ENCODE peak calls at places on chromosomes 11 and 22, in eight cellular contexts. R is small intestine, O is SJCRH30, G is heart left ventricle, N is fibroblast of lung, U is PC-3, J is transverse colon, W is left ventricle myocardium inferior. T is an unnamed sample. For H3K4me1, the result is how much of the 10 kb centered on the place peaks cover.

GRCh38 chr11:121368504-121368903 is 75.9 kb downstream of the SC5D start:
- DNase-seq in R (no peak), W (no peak), G (no peak), J (no peak), O (no peak), N (no peak), U (no peak), T (no peak)

GRCh38 chr22:40218723-40219294 is 41.1 kb downstream of the TNRC6B start:
- DNase-seq in R (peak), W (no peak), J (no peak), G (no peak), O (no peak), U (no peak), N (no peak), T (no peak)

GRCh38 chr11:105151936-105152554 is 12.5 kb upstream of the CARD18 start:
- DNase-seq in W (no peak), U (peak), N (peak), J (no peak), G (no peak), O (no peak), R (no peak), T (no peak)

GRCh38 chr22:19722175-19722914 is 994 bp upstream of the GP1BB start:
- DNase-seq in G (no peak), U (no peak), W (no peak), R (no peak), N (no peak), J (no peak), O (no peak), T (no peak)

GRCh38 chr11:12801976-12802375 is 127.8 kb downstream of the TEAD1 start:
- DNase-seq in R (no peak), O (no peak), N (no peak), G (no peak), J (no peak), U (peak), W (no peak), T (no peak)

GRCh38 chr11:81033779-81034550 is 1593.1 kb upstream of the TENM4 start:
- DNase-seq in J (no peak), W (peak), R (no peak), N (peak), U (no peak), O (peak), G (peak), T (no peak)

GRCh38 chr11:32792948-32793475 is 1.4 kb downstream of the CCDC73 start:
- DNase-seq in R (peak), U (peak), G (no peak), W (peak), J (peak), O (peak), N (peak), T (peak)

GRCh38 chr11:27084407-27084985 is 43.9 kb downstream of the BBOX1 start:
- DNase-seq in O (no peak), W (no peak), U (no peak), N (peak), J (no peak), R (no peak), G (no peak), T (no peak)

GRCh38 chr11:59582006-59582405 is 33.6 kb downstream of the OSBP start:
- DNase-seq in W (no peak), U (no peak), G (no peak), N (no peak), R (peak), J (no peak), O (no peak), T (no peak)

GRCh38 chr11:66906077-66906929 is 49.4 kb downstream of the LRFN4 start:
- DNase-seq in U (peak), J (no peak), N (peak), W (peak), R (no peak), O (no peak), G (no peak), T (peak)

GRCh38 chr11:104191124-104191523 is 27.2 kb upstream of the PDGFD start:
- DNase-seq in R (no peak), O (no peak), W (no peak), U (peak), N (peak), G (no peak), J (no peak), T (no peak)

GRCh38 chr11:102306048-102306575 is 11.2 kb upstream of the BIRC3 start:
- DNase-seq in J (peak), U (peak), W (no peak), R (peak), G (no peak), O (no peak), N (no peak), T (no peak)

GRCh38 chr22:19103881-19104821 is 18.1 kb downstream of the DGCR2 start:
- DNase-seq in U (no peak), N (peak), G (no peak), O (peak), J (no peak), R (no peak), W (no peak), T (no peak)

GRCh38 chr11:24866743-24867142 is 369.9 kb downstream of the LUZP2 start:
- DNase-seq in G (no peak), W (no peak), R (no peak), N (no peak), O (no peak), J (no peak), U (no peak), T (no peak)

GRCh38 chr11:5809122-5809519 is 397 bp downstream of the OR52N2 start:
- DNase-seq in W (no peak), U (no peak), G (no peak), R (peak), O (no peak), J (no peak), N (no peak), T (no peak)

GRCh38 chr11:44912270-44912987 is 38.3 kb downstream of the TP53I11 start:
- DNase-seq in G (peak), U (no peak), R (no peak), J (no peak), O (no peak), W (peak), N (no peak), T (no peak)

GRCh38 chr11:10540546-10540914 is 457 bp downstream of the RNF141 start:
- DNase-seq in O (no peak), N (peak), R (peak), W (no peak), J (no peak), G (peak), U (no peak), T (no peak)

GRCh38 chr11:69400769-69401590 is 80.5 kb upstream of the LINC01488 start:
- DNase-seq in R (no peak), G (no peak), W (no peak), U (no peak), O (no peak), N (no peak), J (no peak), T (no peak)

GRCh38 chr22:23536821-23537345 is 43.2 kb downstream of the IGLL1 start:
- DNase-seq in W (no peak), O (no peak), R (no peak), J (no peak), U (no peak), G (no peak), N (no peak), T (peak)

GRCh38 chr11:75249704-75250103 is 9.1 kb downstream of the TPBGL start:
- DNase-seq in W (no peak), J (no peak), N (no peak), G (peak), O (no peak), U (no peak), R (no peak), T (no peak)

GRCh38 chr11:112961146-112961668 is at the start of gene NCAM1:
- DNase-seq in U (peak), O (peak), J (peak), W (peak), R (peak), N (peak), G (peak), T (peak)

GRCh38 chr11:2142762-2143202 is 3.6 kb upstream of the IGF2 start:
- DNase-seq in J (no peak), G (no peak), R (no peak), O (peak), W (no peak), N (no peak), U (peak), T (no peak)

GRCh38 chr11:64226507-64227051 is 505 bp downstream of the NUDT22 start:
- DNase-seq in W (peak), R (peak), O (peak), N (no peak), U (peak), J (peak), G (peak), T (peak)

GRCh38 chr11:31768744-31769143 is 42.4 kb downstream of the PAX6 start:
- DNase-seq in U (no peak), J (no peak), N (no peak), W (no peak), O (no peak), R (no peak), G (no peak), T (no peak)

GRCh38 chr22:48185656-48186055 is 1423.2 kb downstream of the TBC1D22A start:
- DNase-seq in N (no peak), G (no peak), R (no peak), J (no peak), U (no peak), O (no peak), W (no peak), T (peak)

GRCh38 chr11:19756675-19757475 is 44.2 kb downstream of the NAV2 start:
- DNase-seq in R (no peak), G (peak), W (peak), N (no peak), O (no peak), J (no peak), U (no peak), T (no peak)

GRCh38 chr11:119355091-119355843 is 8.8 kb upstream of the MFRP start:
- DNase-seq in O (no peak), J (no peak), U (no peak), N (no peak), R (no peak), G (no peak), W (no peak), T (no peak)
- H3K4me1 ChIP-seq in O (under half), J (under half), U (under half), N (under half), R (under half), G (under half), W (half or more), T (under half)

DNA sequence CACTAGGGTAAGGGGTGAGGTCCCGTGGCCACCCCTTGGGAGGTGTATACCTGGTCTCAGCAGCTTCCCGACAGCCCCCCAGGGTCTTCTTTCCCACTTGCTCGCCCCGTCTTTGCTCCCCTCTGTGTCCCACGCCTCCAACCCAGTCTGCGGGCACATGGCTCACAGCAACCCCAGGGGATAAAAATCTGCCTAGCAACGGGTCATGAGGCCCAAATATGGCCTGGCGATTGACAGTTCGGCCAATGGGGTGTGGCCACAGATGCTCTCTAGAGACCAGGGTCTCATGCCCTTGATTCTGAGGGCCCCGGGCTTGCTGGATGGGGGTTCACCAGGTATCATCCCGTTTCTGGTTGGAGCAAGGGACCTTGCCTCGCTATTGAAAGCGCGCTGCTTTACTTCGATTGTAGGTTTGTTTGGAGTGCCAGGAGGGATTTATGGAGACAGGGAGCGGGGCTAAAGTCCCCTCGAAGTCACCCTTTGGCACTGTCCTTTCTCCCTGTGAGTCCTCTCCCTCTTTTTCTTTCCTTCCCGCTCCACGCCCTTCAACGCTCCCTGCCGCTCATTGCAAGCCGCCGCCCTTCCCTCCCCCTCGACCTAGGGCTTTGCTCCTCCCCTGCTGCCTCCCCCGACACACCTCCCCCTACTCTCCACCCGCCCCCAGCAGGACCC is 41.4 kb downstream of the AHNAK start:
- DNase-seq in R (peak), N (no peak), O (no peak), W (peak), G (peak), J (peak), U (no peak), T (peak)
- H3K27ac ChIP-seq in R (peak), N (no peak), O (no peak), W (peak), G (peak), J (peak), U (no peak), T (no peak)

DNA sequence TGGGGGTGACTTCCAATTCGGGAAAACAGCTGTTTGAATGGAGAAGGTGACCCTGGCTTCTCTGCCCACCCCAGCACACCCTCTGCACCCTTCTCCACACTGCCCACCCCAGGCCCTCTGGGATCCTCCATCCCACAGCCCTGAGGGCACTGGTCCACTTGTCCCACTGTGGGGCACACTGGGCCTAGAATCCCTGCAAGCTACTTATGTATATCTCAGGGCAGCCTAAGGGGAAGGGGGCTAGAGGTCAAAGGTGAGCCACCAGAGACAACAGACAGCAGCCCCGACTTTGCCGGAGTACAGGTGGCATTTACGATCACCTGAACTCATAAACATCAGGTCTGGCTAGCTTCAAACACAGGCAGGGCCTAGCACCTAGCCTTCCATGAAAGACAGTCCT is 686 bp upstream of the SCUBE2 start:
- DNase-seq in R (no peak), U (no peak), O (no peak), W (no peak), J (no peak), N (no peak), G (no peak), T (no peak)
- H3K4me3 ChIP-seq in R (no peak), U (no peak), O (no peak), W (peak), J (no peak), N (no peak), G (peak), T (no peak)

GRCh38 chr11:130163346-130164220 is 4.0 kb downstream of the ST14 start:
- DNase-seq in N (no peak), G (peak), R (peak), J (peak), O (no peak), U (peak), W (no peak), T (no peak)
- H3K4me1 ChIP-seq in N (under half), G (under half), R (under half), J (under half), O (under half), U (half or more), W (under half), T (under half)

T was measured in aorta.